ENCODE peak calls at places on chromosomes 2 and 18, in five cellular contexts. F is T follicular helper cell, O is NCI-H446 treated with DMSO at 0.1 percent for 48 hours, K is HTR-8/SVneo, X is Daoy. P is an unnamed sample.

GRCh38 chr2:119293254-119293653 is 69.6 kb downstream of the STEAP3 start:
- DNase-seq in F (no peak), O (no peak), K (no peak), X (peak), P (no peak)

GRCh38 chr2:46134531-46135229 is 162.5 kb upstream of the EPAS1 start:
- DNase-seq in F (no peak), O (no peak), K (no peak), X (no peak), P (no peak)

GRCh38 chr2:15588329-15588919 is 3.2 kb upstream of the DDX1 start:
- DNase-seq in F (peak), O (peak), K (peak), X (peak), P (peak)

GRCh38 chr2:4618630-4619228 is 915.4 kb downstream of the DCDC2C start:
- DNase-seq in F (no peak), O (no peak), K (no peak), X (peak), P (no peak)

GRCh38 chr2:46555646-46556205 is 76.4 kb downstream of the TMEM247 start:
- DNase-seq in F (no peak), O (no peak), K (no peak), X (no peak), P (no peak)

GRCh38 chr2:22377251-22377650 is 1007.7 kb upstream of the KLHL29 start:
- DNase-seq in F (no peak), O (no peak), K (no peak), X (no peak), P (no peak)

GRCh38 chr2:214367171-214367570 is 43.7 kb upstream of the VWC2L start:
- DNase-seq in F (no peak), O (no peak), K (no peak), X (no peak), P (no peak)

GRCh38 chr2:105237045-105237765 is 4.3 kb upstream of the GPR45 start:
- DNase-seq in F (no peak), O (no peak), K (no peak), X (no peak), P (no peak)

GRCh38 chr2:12918841-12919445 is 202.2 kb downstream of the TRIB2 start:
- DNase-seq in F (no peak), O (no peak), K (no peak), X (no peak), P (no peak)

GRCh38 chr2:140624188-140624587 is 1506.6 kb downstream of the LRP1B start:
- DNase-seq in F (no peak), O (no peak), K (no peak), X (no peak), P (no peak)

GRCh38 chr2:3631851-3632659 is 25.9 kb upstream of the ALLC start:
- DNase-seq in F (no peak), O (no peak), K (no peak), X (peak), P (no peak)

GRCh38 chr2:162521871-162522655 is 178.1 kb downstream of the GCA start:
- DNase-seq in F (no peak), O (peak), K (no peak), X (no peak), P (no peak)

GRCh38 chr2:238857929-238858328 is 10.0 kb downstream of the TWIST2 start:
- DNase-seq in F (no peak), O (no peak), K (no peak), X (no peak), P (no peak)

GRCh38 chr2:16632615-16633014 is 33.0 kb downstream of the CYRIA start:
- DNase-seq in F (no peak), O (no peak), K (no peak), X (no peak), P (no peak)

GRCh38 chr2:208466133-208466919 is 59.7 kb downstream of the PTH2R start:
- DNase-seq in F (no peak), O (peak), K (peak), X (peak), P (peak)

GRCh38 chr18:8480506-8481328 is 128.5 kb upstream of the RAB12 start:
- DNase-seq in F (no peak), O (peak), K (peak), X (peak), P (peak)

GRCh38 chr2:100882645-100883613 is 63.0 kb downstream of the NPAS2 start:
- DNase-seq in F (no peak), O (no peak), K (no peak), X (peak), P (no peak)

GRCh38 chr2:71948781-71949536 is 198.7 kb downstream of the CYP26B1 start:
- DNase-seq in F (no peak), O (no peak), K (peak), X (no peak), P (no peak)

P was measured in HuH-7.5.